ENCODE peak calls at places on chromosomes 12 and 14, in seven cellular contexts. U is kidney epithelial cell, D is OCI-LY7, G is breast epithelium, S is PC-3, B is GM20000, L is ovary. O is an unnamed sample.

GRCh38 chr12:946656-947055 is 2.8 kb downstream of the RAD52 start:
- DNase-seq in U (no peak), D (no peak), G (no peak), S (peak; percentile 7), B (no peak), L (no peak), O (no peak)

GRCh38 chr12:110930348-110931314 is 10.3 kb upstream of the MYL2 start:
- DNase-seq in U (no peak), D (no peak), G (no peak), S (no peak), B (no peak), L (no peak), O (no peak)

GRCh38 chr14:95408731-95409471 is 89.2 kb upstream of the CLMN start:
- DNase-seq in U (no peak), D (no peak), G (no peak), S (no peak), B (no peak), L (no peak), O (no peak)

GRCh38 chr12:55780695-55781094 is 36.8 kb downstream of the SARNP start:
- DNase-seq in U (no peak), D (no peak), G (no peak), S (no peak), B (no peak), L (no peak), O (no peak)

GRCh38 chr12:1880876-1881275 is 37.6 kb downstream of the CACNA2D4 start:
- DNase-seq in U (no peak), D (no peak), G (no peak), S (no peak), B (no peak), L (no peak), O (no peak)

GRCh38 chr14:64113279-64113678 is 180.9 kb downstream of the ESR2 start:
- DNase-seq in U (no peak), D (no peak), G (no peak), S (peak; percentile 22), B (no peak), L (peak; percentile 33), O (no peak)

GRCh38 chr12:79424109-79424721 is 266.5 kb downstream of the PAWR start:
- DNase-seq in U (peak; percentile 90), D (no peak), G (no peak), S (peak; percentile 97), B (no peak), L (no peak), O (no peak)

GRCh38 chr12:5789469-5789968 is 155.5 kb downstream of the ANO2 start:
- DNase-seq in U (no peak), D (no peak), G (peak; percentile 64), S (peak; percentile 38), B (no peak), L (no peak), O (no peak)

GRCh38 chr12:116879509-116880212 is 1.6 kb downstream of the HRK start:
- DNase-seq in U (no peak), D (peak; percentile 60), G (no peak), S (no peak), B (peak; percentile 44), L (no peak), O (no peak)

GRCh38 chr12:56158926-56159461 is 835 bp downstream of the MYL6 start:
- DNase-seq in U (peak; percentile 37), D (peak; percentile 51), G (peak; percentile 81), S (peak; percentile 67), B (peak; percentile 34), L (peak; percentile 72), O (no peak)

GRCh38 chr12:106954462-106955376 is 988 bp upstream of the TMEM263 start:
- DNase-seq in U (no peak), D (no peak), G (no peak), S (no peak), B (no peak), L (peak; percentile 53), O (no peak)

GRCh38 chr12:108381793-108382436 is 42.8 kb upstream of the CMKLR1 start:
- DNase-seq in U (no peak), D (no peak), G (no peak), S (peak; percentile 35), B (no peak), L (no peak), O (no peak)

GRCh38 chr14:62957562-62957961 is 87.7 kb downstream of the KCNH5 start:
- DNase-seq in U (peak; percentile 91), D (no peak), G (no peak), S (peak; percentile 89), B (no peak), L (no peak), O (no peak)

GRCh38 chr12:125228519-125229260 is 163.5 kb downstream of the AACS start:
- DNase-seq in U (no peak), D (no peak), G (no peak), S (no peak), B (no peak), L (no peak), O (no peak)

GRCh38 chr14:48304729-48305128 is 629.3 kb upstream of the MDGA2 start:
- DNase-seq in U (no peak), D (no peak), G (no peak), S (no peak), B (no peak), L (no peak), O (no peak)

GRCh38 chr14:72607386-72608125 is 286.3 kb downstream of the DPF3 start:
- DNase-seq in U (peak; percentile 28), D (no peak), G (no peak), S (no peak), B (no peak), L (no peak), O (no peak)

GRCh38 chr12:7612851-7613250 is 52.9 kb downstream of the APOBEC1 start:
- DNase-seq in U (no peak), D (no peak), G (no peak), S (no peak), B (no peak), L (no peak), O (no peak)

GRCh38 chr12:42961395-42961794 is 371.8 kb upstream of the PRICKLE1 start:
- DNase-seq in U (peak; percentile 96), D (no peak), G (no peak), S (peak; percentile 97), B (no peak), L (no peak), O (no peak)

GRCh38 chr12:51028126-51028810 is 2.1 kb upstream of the SLC11A2 start:
- DNase-seq in U (no peak), D (peak; percentile 64), G (no peak), S (peak; percentile 75), B (peak; percentile 19), L (no peak), O (no peak)

GRCh38 chr12:51023625-51024395 is 2.4 kb downstream of the SLC11A2 start:
- DNase-seq in U (no peak), D (no peak), G (no peak), S (peak; percentile 33), B (no peak), L (no peak), O (no peak)

GRCh38 chr12:51025182-51025747 is 919 bp downstream of the SLC11A2 start:
- DNase-seq in U (no peak), D (no peak), G (no peak), S (no peak), B (no peak), L (no peak), O (no peak)

GRCh38 chr12:51027342-51027835 is 1.2 kb upstream of the SLC11A2 start:
- DNase-seq in U (no peak), D (no peak), G (no peak), S (no peak), B (no peak), L (no peak), O (no peak)

DNA sequence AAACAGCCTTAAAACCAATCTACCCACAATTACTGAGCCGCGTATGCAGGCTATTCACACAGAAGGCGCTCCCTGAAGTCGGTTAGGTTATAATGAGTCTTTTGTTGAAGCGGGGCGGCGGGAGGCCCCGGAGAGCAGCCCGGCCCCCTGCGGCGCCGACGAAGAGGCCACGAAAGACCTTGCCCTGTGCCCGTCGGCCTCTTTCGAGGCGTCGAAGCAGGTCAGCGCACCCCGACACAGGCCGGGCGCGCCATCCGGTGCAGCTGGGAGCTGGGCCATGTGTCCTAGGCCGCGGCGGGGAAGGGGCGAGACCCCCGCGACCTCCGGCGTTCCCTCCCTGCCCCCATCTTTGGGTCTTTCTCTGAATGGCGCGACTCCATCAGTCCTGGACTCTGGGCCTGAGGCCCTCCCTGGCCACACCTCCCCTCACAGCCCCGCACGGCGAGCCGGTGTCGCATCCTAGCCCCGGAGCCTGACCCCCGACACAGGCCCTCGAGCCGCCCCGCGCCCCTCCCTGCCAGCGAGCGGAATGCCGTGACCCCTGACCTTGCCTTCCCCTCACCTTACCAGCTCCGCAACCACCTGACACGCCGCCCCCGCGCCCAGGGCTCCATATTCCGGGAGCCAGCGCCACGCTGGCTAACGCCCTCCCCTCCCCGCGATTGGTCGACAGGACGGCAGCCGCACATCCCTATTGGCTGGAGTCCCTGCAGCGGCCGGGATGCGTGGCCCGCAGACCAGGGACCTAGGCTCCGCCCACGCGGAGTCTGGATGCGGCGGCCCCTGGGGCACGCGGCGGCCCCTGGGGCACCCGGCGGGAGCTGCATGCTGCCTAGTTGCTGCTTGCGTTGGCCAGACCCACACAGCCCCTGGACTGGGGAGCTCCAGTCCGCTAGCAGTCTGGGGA is at the start of gene SLC11A2:
- DNase-seq in U (peak; percentile 75), D (peak; percentile 94), G (peak; percentile 94), S (peak; percentile 94), B (peak; percentile 97), L (peak; percentile 95), O (peak; percentile 93)
- TF ChIP-seq CTCF in U (no peak), D (no peak), G (no peak), S (no peak), B (no peak), L (no peak), O (no peak)

DNA sequence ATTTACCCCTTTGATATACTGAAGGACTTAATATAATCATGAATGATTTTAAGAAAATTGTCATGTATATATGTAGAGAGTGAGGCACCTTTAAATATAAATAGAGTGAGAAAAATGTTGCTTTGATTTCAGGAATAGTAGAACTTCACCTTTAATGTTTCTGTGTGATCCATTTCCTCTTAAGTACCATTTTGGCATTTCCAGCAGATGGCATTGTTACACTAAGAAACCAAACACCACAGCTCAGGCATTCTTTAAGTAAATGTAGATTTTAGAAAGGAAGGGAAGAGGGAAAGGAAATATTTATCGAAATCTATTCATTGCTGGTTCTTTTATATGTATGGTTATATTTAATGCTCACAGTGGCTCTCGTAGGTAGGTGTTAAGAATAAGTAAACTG is 556.7 kb upstream of the FBXO33 start:
- DNase-seq in U (peak; percentile 29), D (peak; percentile 61), G (no peak), S (peak; percentile 78), B (no peak), L (no peak), O (no peak)
- TF ChIP-seq CTCF in U (peak; percentile 53), D (peak; percentile 89), G (peak; percentile 18), S (peak; percentile 93), B (no peak), L (no peak), O (no peak)

GRCh38 chr14:84814391-84814790 is 715.6 kb upstream of the FLRT2 start:
- DNase-seq in U (no peak), D (no peak), G (no peak), S (no peak), B (no peak), L (no peak), O (no peak)

GRCh38 chr14:84825481-84825880 is 704.5 kb upstream of the FLRT2 start:
- DNase-seq in U (peak; percentile 63), D (no peak), G (no peak), S (peak; percentile 69), B (no peak), L (no peak), O (no peak)

GRCh38 chr14:84819528-84819927 is 710.4 kb upstream of the FLRT2 start:
- DNase-seq in U (no peak), D (no peak), G (no peak), S (no peak), B (no peak), L (no peak), O (no peak)
- TF ChIP-seq CTCF in U (no peak), D (no peak), G (no peak), S (no peak), B (no peak), L (no peak), O (no peak)

GRCh38 chr12:17588968-17589367 is 501.0 kb downstream of the RERGL start:
- DNase-seq in U (no peak), D (peak; percentile 32), G (no peak), S (peak; percentile 70), B (no peak), L (no peak), O (no peak)
- TF ChIP-seq CTCF in U (peak; percentile 49), D (peak; percentile 72), G (no peak), S (peak; percentile 81), B (no peak), L (no peak), O (no peak)